ENCODE peak calls at places on chromosome 22, in four cellular contexts. D is PC-9, L is hippocampal formation, N is PC-3. Z is an unnamed sample.
A peak's percentile ranks its signal among the peaks of the same experiment; 100 is the strongest.

GRCh38 chr22:43570531-43571144 is 158.8 kb downstream of the MPPED1 start:
- DNase-seq in N (no peak), L (no peak), D (no peak), Z (no peak)

GRCh38 chr22:24029304-24029703 is 18.2 kb downstream of the CABIN1 start:
- DNase-seq in L (no peak), D (no peak), N (no peak), Z (no peak)

GRCh38 chr22:49156662-49157285 is 670.9 kb downstream of the BRD1 start:
- DNase-seq in N (peak; percentile 5), D (no peak), L (no peak), Z (peak; percentile 9)

GRCh38 chr22:50314455-50315288 is 7.2 kb upstream of the PLXNB2 start:
- DNase-seq in L (no peak), N (no peak), D (no peak), Z (peak; percentile 55)

GRCh38 chr22:32501797-32502290 is 27.2 kb downstream of the FBXO7 start:
- DNase-seq in N (no peak), D (no peak), L (no peak), Z (no peak)

GRCh38 chr22:29630987-29631386 is 27.6 kb downstream of the NF2 start:
- DNase-seq in L (no peak), D (no peak), N (no peak), Z (no peak)

GRCh38 chr22:26431151-26431995 is 2.3 kb downstream of the ASPHD2 start:
- DNase-seq in L (no peak), D (no peak), N (no peak), Z (no peak)

GRCh38 chr22:46115755-46116490 is 34.4 kb upstream of the PPARA start:
- DNase-seq in L (no peak), N (no peak), D (no peak), Z (no peak)

GRCh38 chr22:43854786-43855271 is 7.5 kb downstream of the SULT4A1 start:
- DNase-seq in N (no peak), L (no peak), D (no peak), Z (no peak)

GRCh38 chr22:38901111-38901641 is 29.2 kb upstream of the CBX6 start:
- DNase-seq in D (no peak), L (no peak), N (no peak), Z (no peak)

GRCh38 chr22:39361495-39361894 is 11.7 kb downstream of the SYNGR1 start:
- DNase-seq in L (no peak), D (no peak), N (no peak), Z (no peak)

GRCh38 chr22:19964701-19965386 is 23.2 kb upstream of the TXNRD2 start:
- DNase-seq in D (no peak), N (no peak), L (no peak), Z (no peak)

GRCh38 chr22:50714631-50715179 is 23.3 kb upstream of the ACR start:
- DNase-seq in D (no peak), N (no peak), L (no peak), Z (no peak)

GRCh38 chr22:22431271-22432220 is 77.0 kb downstream of the ZNF280B start:
- DNase-seq in D (no peak), N (peak; percentile 54), L (peak; percentile 19), Z (peak; percentile 68)

GRCh38 chr22:18056802-18057474 is 20.9 kb upstream of the PEX26 start:
- DNase-seq in N (no peak), L (no peak), D (no peak), Z (no peak)

GRCh38 chr22:39318507-39319283 is 728 bp downstream of the RPL3 start:
- DNase-seq in L (no peak), N (no peak), D (no peak), Z (peak; percentile 58)

GRCh38 chr22:41979423-41980250 is 10.4 kb downstream of the SEPTIN3 start:
- DNase-seq in L (no peak), N (no peak), D (no peak), Z (no peak)

GRCh38 chr22:35952576-35952975 is 76.0 kb downstream of the RBFOX2 start:
- DNase-seq in D (no peak), N (no peak), L (no peak), Z (no peak)